ENCODE peak calls at places on chromosomes 3 and 15, in six cellular contexts. One of them, this sample, is unnamed.

GRCh38 chr3:150738688-150739087 is 24.3 kb downstream of the SIAH2 start:
- DNase-seq in IMR-90: no peak
- DNase-seq in neuronal stem cell: no peak
- DNase-seq in mesendoderm: no peak
- DNase-seq in H1: no peak
- DNase-seq in mesenchymal stem cell: no peak
- DNase-seq in this sample: no peak

GRCh38 chr15:28786521-28786920 is 61.9 kb downstream of the GOLGA6L7 start:
- DNase-seq in IMR-90: no peak
- DNase-seq in neuronal stem cell: no peak
- DNase-seq in mesendoderm: no peak
- DNase-seq in H1: no peak
- DNase-seq in mesenchymal stem cell: no peak
- DNase-seq in this sample: no peak

GRCh38 chr15:79535536-79535935 is 103.4 kb downstream of the MINAR1 start:
- DNase-seq in IMR-90: no peak
- DNase-seq in neuronal stem cell: no peak
- DNase-seq in mesendoderm: no peak
- DNase-seq in H1: no peak
- DNase-seq in mesenchymal stem cell: no peak
- DNase-seq in this sample: no peak

GRCh38 chr3:111729087-111729846 is 129.8 kb upstream of the PHLDB2 start:
- DNase-seq in IMR-90: peak
- DNase-seq in neuronal stem cell: no peak
- DNase-seq in mesendoderm: no peak
- DNase-seq in H1: no peak
- DNase-seq in mesenchymal stem cell: no peak
- DNase-seq in this sample: no peak

GRCh38 chr3:10319251-10319650 is 1.7 kb downstream of the SEC13 start:
- DNase-seq in IMR-90: no peak
- DNase-seq in neuronal stem cell: no peak
- DNase-seq in mesendoderm: no peak
- DNase-seq in H1: no peak
- DNase-seq in mesenchymal stem cell: no peak
- DNase-seq in this sample: no peak

GRCh38 chr3:171101982-171102610 is 75.6 kb upstream of the SLC2A2 start:
- DNase-seq in IMR-90: peak
- DNase-seq in neuronal stem cell: no peak
- DNase-seq in mesendoderm: no peak
- DNase-seq in H1: no peak
- DNase-seq in mesenchymal stem cell: peak
- DNase-seq in this sample: no peak

GRCh38 chr3:161351330-161351729 is 20.0 kb downstream of the SPTSSB start:
- DNase-seq in IMR-90: no peak
- DNase-seq in neuronal stem cell: no peak
- DNase-seq in mesendoderm: no peak
- DNase-seq in H1: no peak
- DNase-seq in mesenchymal stem cell: no peak
- DNase-seq in this sample: no peak

GRCh38 chr3:154780263-154780662 is 299.9 kb upstream of the MME start:
- DNase-seq in IMR-90: no peak
- DNase-seq in neuronal stem cell: no peak
- DNase-seq in mesendoderm: peak
- DNase-seq in H1: no peak
- DNase-seq in mesenchymal stem cell: no peak
- DNase-seq in this sample: no peak

GRCh38 chr3:18489939-18490338 is 64.8 kb upstream of the SATB1 start:
- DNase-seq in IMR-90: no peak
- DNase-seq in neuronal stem cell: no peak
- DNase-seq in mesendoderm: no peak
- DNase-seq in H1: no peak
- DNase-seq in mesenchymal stem cell: no peak
- DNase-seq in this sample: no peak

GRCh38 chr3:122940628-122941086 is 86.9 kb downstream of the SEMA5B start:
- DNase-seq in IMR-90: no peak
- DNase-seq in neuronal stem cell: no peak
- DNase-seq in mesendoderm: no peak
- DNase-seq in H1: no peak
- DNase-seq in mesenchymal stem cell: no peak
- DNase-seq in this sample: no peak

GRCh38 chr15:75163150-75163564 is 38.5 kb upstream of the C15orf39 start:
- DNase-seq in IMR-90: no peak
- DNase-seq in neuronal stem cell: no peak
- DNase-seq in mesendoderm: no peak
- DNase-seq in H1: no peak
- DNase-seq in mesenchymal stem cell: no peak
- DNase-seq in this sample: no peak

GRCh38 chr15:78003539-78004008 is 73.9 kb downstream of the TBC1D2B start:
- DNase-seq in IMR-90: no peak
- DNase-seq in neuronal stem cell: no peak
- DNase-seq in mesendoderm: peak
- DNase-seq in H1: no peak
- DNase-seq in mesenchymal stem cell: no peak
- DNase-seq in this sample: peak

GRCh38 chr3:192825657-192826200 is 91.9 kb downstream of the MB21D2 start:
- DNase-seq in IMR-90: peak
- DNase-seq in neuronal stem cell: no peak
- DNase-seq in mesendoderm: peak
- DNase-seq in H1: no peak
- DNase-seq in mesenchymal stem cell: peak
- DNase-seq in this sample: no peak

GRCh38 chr3:188756241-188756640 is 415.5 kb upstream of the TPRG1 start:
- DNase-seq in IMR-90: no peak
- DNase-seq in neuronal stem cell: no peak
- DNase-seq in mesendoderm: no peak
- DNase-seq in H1: no peak
- DNase-seq in mesenchymal stem cell: no peak
- DNase-seq in this sample: no peak

GRCh38 chr3:110743202-110743601 is 328.4 kb upstream of the NECTIN3 start:
- DNase-seq in IMR-90: no peak
- DNase-seq in neuronal stem cell: no peak
- DNase-seq in mesendoderm: peak
- DNase-seq in H1: no peak
- DNase-seq in mesenchymal stem cell: no peak
- DNase-seq in this sample: no peak

GRCh38 chr3:173825731-173826130 is 428.2 kb downstream of the NLGN1 start:
- DNase-seq in IMR-90: peak
- DNase-seq in neuronal stem cell: no peak
- DNase-seq in mesendoderm: no peak
- DNase-seq in H1: no peak
- DNase-seq in mesenchymal stem cell: no peak
- DNase-seq in this sample: no peak

GRCh38 chr3:177935008-177935407 is 601.2 kb upstream of the KCNMB2 start:
- DNase-seq in IMR-90: no peak
- DNase-seq in neuronal stem cell: no peak
- DNase-seq in mesendoderm: peak
- DNase-seq in H1: no peak
- DNase-seq in mesenchymal stem cell: no peak
- DNase-seq in this sample: no peak

GRCh38 chr3:3196148-3196861 is 16.8 kb upstream of the CRBN start:
- DNase-seq in IMR-90: no peak
- DNase-seq in neuronal stem cell: no peak
- DNase-seq in mesendoderm: peak
- DNase-seq in H1: no peak
- DNase-seq in mesenchymal stem cell: peak
- DNase-seq in this sample: peak

GRCh38 chr3:196431193-196432136 is 762 bp downstream of the UBXN7 start:
- DNase-seq in IMR-90: peak
- DNase-seq in neuronal stem cell: peak
- DNase-seq in mesendoderm: peak
- DNase-seq in H1: no peak
- DNase-seq in mesenchymal stem cell: peak
- DNase-seq in this sample: no peak

GRCh38 chr15:70466895-70467529 is 296.3 kb downstream of the UACA start:
- DNase-seq in IMR-90: peak
- DNase-seq in neuronal stem cell: peak
- DNase-seq in mesendoderm: peak
- DNase-seq in H1: no peak
- DNase-seq in mesenchymal stem cell: peak
- DNase-seq in this sample: peak

GRCh38 chr15:100542290-100542689 is 13.5 kb upstream of the CERS3 start:
- DNase-seq in IMR-90: no peak
- DNase-seq in neuronal stem cell: no peak
- DNase-seq in mesendoderm: no peak
- DNase-seq in H1: no peak
- DNase-seq in mesenchymal stem cell: no peak
- DNase-seq in this sample: no peak

GRCh38 chr3:197256836-197257444 is 41.5 kb downstream of the DLG1 start:
- DNase-seq in IMR-90: peak
- DNase-seq in neuronal stem cell: no peak
- DNase-seq in mesendoderm: no peak
- DNase-seq in H1: no peak
- DNase-seq in mesenchymal stem cell: peak
- DNase-seq in this sample: no peak

GRCh38 chr3:87191175-87191574 is 35.9 kb upstream of the CHMP2B start:
- DNase-seq in IMR-90: no peak
- DNase-seq in neuronal stem cell: no peak
- DNase-seq in mesendoderm: no peak
- DNase-seq in H1: no peak
- DNase-seq in mesenchymal stem cell: no peak
- DNase-seq in this sample: no peak

GRCh38 chr15:57562220-57562769 is 29.4 kb upstream of the MYZAP start:
- DNase-seq in IMR-90: no peak
- DNase-seq in neuronal stem cell: no peak
- DNase-seq in mesendoderm: no peak
- DNase-seq in H1: no peak
- DNase-seq in mesenchymal stem cell: no peak
- DNase-seq in this sample: no peak

GRCh38 chr3:75294124-75294523 is 370.0 kb upstream of the FRG2C start:
- DNase-seq in IMR-90: peak
- DNase-seq in neuronal stem cell: peak
- DNase-seq in mesendoderm: peak
- DNase-seq in H1: peak
- DNase-seq in mesenchymal stem cell: peak
- DNase-seq in this sample: peak

GRCh38 chr15:59595434-59595915 is 16.1 kb upstream of the GCNT3 start:
- DNase-seq in IMR-90: no peak
- DNase-seq in neuronal stem cell: no peak
- DNase-seq in mesendoderm: no peak
- DNase-seq in H1: no peak
- DNase-seq in mesenchymal stem cell: no peak
- DNase-seq in this sample: no peak

DNA sequence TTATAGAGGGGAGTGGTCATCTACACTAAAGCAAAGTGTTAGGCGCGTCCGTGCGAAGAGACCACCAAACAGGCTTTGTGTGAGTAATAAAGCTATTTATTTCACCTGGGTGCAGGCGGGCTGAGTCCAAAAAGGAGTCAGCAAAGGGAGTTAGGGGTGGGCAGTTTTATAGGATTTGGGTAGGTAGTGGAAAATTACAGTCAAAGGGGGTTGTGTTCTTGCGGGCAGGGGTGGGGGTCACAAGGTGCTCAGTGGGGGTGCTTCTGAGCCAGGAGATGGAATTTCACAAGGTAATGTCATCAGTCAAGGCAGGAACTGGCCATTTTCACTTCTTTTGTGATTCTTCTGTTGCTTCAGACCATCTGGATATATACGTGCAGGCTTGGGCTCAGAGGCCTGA is 47.1 kb downstream of the OIP5 start:
- DNase-seq in IMR-90: no peak
- DNase-seq in neuronal stem cell: no peak
- DNase-seq in mesendoderm: peak
- DNase-seq in H1: no peak
- DNase-seq in mesenchymal stem cell: no peak
- DNase-seq in this sample: peak
- H2BK15ac ChIP-seq in IMR-90: no peak
- H2BK15ac ChIP-seq in neuronal stem cell: no peak
- H2BK15ac ChIP-seq in mesendoderm: no peak
- H2BK15ac ChIP-seq in H1: no peak
- H2BK15ac ChIP-seq in mesenchymal stem cell: no peak
- H2BK15ac ChIP-seq in this sample: no peak

DNA sequence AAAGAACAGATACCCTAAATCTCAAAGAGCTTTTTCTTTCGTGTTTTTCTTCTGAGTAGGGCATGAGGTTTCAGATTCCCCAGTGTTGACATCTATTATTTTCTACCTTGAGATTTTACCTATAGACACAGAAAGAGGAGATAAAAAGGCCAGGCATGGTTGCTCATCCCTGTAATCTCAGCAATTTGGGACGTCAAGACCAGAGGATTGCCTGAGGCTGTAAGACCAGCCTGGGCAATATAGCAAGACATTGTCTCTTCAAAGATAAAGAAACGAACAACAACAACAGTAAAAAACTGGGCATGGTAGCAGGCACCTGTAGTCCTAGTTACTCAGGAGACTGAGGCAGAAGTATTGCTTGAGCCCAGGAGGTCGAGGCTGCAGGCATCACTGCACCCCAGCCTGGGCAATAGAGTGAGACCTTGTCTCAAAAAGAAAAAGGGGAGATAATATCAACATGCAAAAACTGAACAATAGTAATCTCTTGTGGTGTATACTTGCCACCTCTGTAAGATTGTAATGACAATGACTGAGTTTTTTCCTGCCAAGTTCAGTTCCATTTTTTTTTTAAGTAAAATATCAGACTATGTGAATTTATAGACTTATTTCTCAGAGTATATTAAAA is 71.3 kb downstream of the MBNL1 start:
- DNase-seq in IMR-90: no peak
- DNase-seq in neuronal stem cell: no peak
- DNase-seq in mesendoderm: peak
- DNase-seq in H1: no peak
- DNase-seq in mesenchymal stem cell: no peak
- DNase-seq in this sample: no peak
- H2BK15ac ChIP-seq in IMR-90: no peak
- H2BK15ac ChIP-seq in neuronal stem cell: no peak
- H2BK15ac ChIP-seq in mesendoderm: no peak
- H2BK15ac ChIP-seq in H1: no peak
- H2BK15ac ChIP-seq in mesenchymal stem cell: no peak
- H2BK15ac ChIP-seq in this sample: no peak

GRCh38 chr3:52317178-52317577 is 1.1 kb downstream of the DNAH1 start:
- DNase-seq in IMR-90: no peak
- DNase-seq in neuronal stem cell: no peak
- DNase-seq in mesendoderm: no peak
- DNase-seq in H1: no peak
- DNase-seq in mesenchymal stem cell: no peak
- DNase-seq in this sample: no peak
- H2BK15ac ChIP-seq in IMR-90: no peak
- H2BK15ac ChIP-seq in neuronal stem cell: no peak
- H2BK15ac ChIP-seq in mesendoderm: no peak
- H2BK15ac ChIP-seq in H1: no peak
- H2BK15ac ChIP-seq in mesenchymal stem cell: no peak
- H2BK15ac ChIP-seq in this sample: no peak

DNA sequence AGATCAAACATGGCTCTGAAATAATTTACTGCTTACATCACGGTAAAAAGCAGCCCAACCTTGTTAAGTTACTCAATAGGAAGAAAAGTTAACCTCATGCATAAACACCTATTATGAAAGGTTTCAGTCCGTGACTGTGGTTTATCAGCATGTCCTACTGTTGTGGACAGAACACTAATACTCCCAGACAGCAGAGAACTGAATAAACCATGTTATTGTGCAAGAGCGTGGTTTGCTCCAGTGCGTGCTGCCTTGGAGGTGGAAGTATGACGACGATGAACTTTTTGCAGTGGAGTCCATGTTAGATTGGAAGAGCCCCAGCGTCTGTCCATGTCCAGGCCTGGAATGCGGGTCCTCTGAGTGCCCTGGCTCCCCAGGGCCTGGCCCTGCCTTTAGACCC is 48.6 kb downstream of the MYO5C start:
- DNase-seq in IMR-90: peak
- DNase-seq in neuronal stem cell: no peak
- DNase-seq in mesendoderm: no peak
- DNase-seq in H1: no peak
- DNase-seq in mesenchymal stem cell: peak
- DNase-seq in this sample: no peak
- H2BK15ac ChIP-seq in IMR-90: no peak
- H2BK15ac ChIP-seq in neuronal stem cell: no peak
- H2BK15ac ChIP-seq in mesendoderm: no peak
- H2BK15ac ChIP-seq in H1: no peak
- H2BK15ac ChIP-seq in mesenchymal stem cell: no peak
- H2BK15ac ChIP-seq in this sample: no peak